ENCODE peak calls at places on chromosomes 3 and 15, in four cellular contexts. L is Right ventricle myocardium inferior, Z is frontal cortex, E is skeletal muscle cell. R is an unnamed sample.

GRCh38 chr3:88991496-88991895 is 115.9 kb upstream of the EPHA3 start:
- DNase-seq in Z (no peak), E (peak; percentile 22), L (no peak), R (no peak)

GRCh38 chr3:196246612-196247308 is 30.4 kb downstream of the SLC51A start:
- DNase-seq in E (no peak), L (no peak), Z (no peak), R (no peak)

GRCh38 chr15:57213783-57214366 is 162.4 kb upstream of the CGNL1 start:
- DNase-seq in L (no peak), E (no peak), Z (no peak), R (no peak)

GRCh38 chr3:65814883-65815578 is 223.7 kb downstream of the MAGI1 start:
- DNase-seq in Z (no peak), L (no peak), E (no peak), R (no peak)

GRCh38 chr3:6249679-6250078 is 611.2 kb upstream of the GRM7 start:
- DNase-seq in L (no peak), Z (no peak), E (no peak), R (no peak)

GRCh38 chr15:43185161-43186002 is at the start of gene CCNDBP1:
- DNase-seq in Z (peak; percentile 82), E (no peak), L (peak; percentile 99), R (peak; percentile 49)

GRCh38 chr3:172398484-172398883 is 49.8 kb downstream of the GHSR start:
- DNase-seq in E (no peak), Z (no peak), L (no peak), R (no peak)

GRCh38 chr15:94910166-94910565 is 678.8 kb downstream of the MCTP2 start:
- DNase-seq in L (no peak), Z (no peak), E (no peak), R (no peak)

GRCh38 chr3:100737334-100737733 is 28.0 kb downstream of the TFG start:
- DNase-seq in Z (no peak), L (no peak), E (no peak), R (no peak)

R was measured in mesothelial cell of epicardium.